ENCODE peak calls at places on chromosomes 7 and 10, in five cellular contexts. L is A673, G is breast epithelium, E is GM23248, K is lower leg skin. F is an unnamed sample.
A peak's percentile ranks its signal among the peaks of the same experiment; 100 is the strongest.

GRCh38 chr10:78974409-78975317 is 94.1 kb upstream of the ZMIZ1 start:
- DNase-seq in L (peak; percentile 84), G (peak; percentile 61), E (peak; percentile 97), K (peak; percentile 89), F (peak; percentile 79)

GRCh38 chr10:127414024-127414423 is 135.1 kb upstream of the NPS start:
- DNase-seq in L (no peak), G (no peak), E (no peak), K (no peak), F (no peak)

GRCh38 chr10:94066411-94066810 is 72.7 kb downstream of the PLCE1 start:
- DNase-seq in L (peak; percentile 49), G (no peak), E (peak; percentile 60), K (no peak), F (no peak)

GRCh38 chr7:55504093-55504859 is 68.0 kb downstream of the VOPP1 start:
- DNase-seq in L (no peak), G (no peak), E (peak; percentile 65), K (no peak), F (no peak)

GRCh38 chr7:1268866-1269265 is 36.2 kb downstream of the UNCX start:
- DNase-seq in L (no peak), G (no peak), E (no peak), K (no peak), F (no peak)

GRCh38 chr10:14093735-14094484 is 236.8 kb downstream of the FRMD4A start:
- DNase-seq in L (peak; percentile 25), G (no peak), E (peak; percentile 74), K (no peak), F (no peak)

GRCh38 chr10:32960022-32960421 is 2.0 kb upstream of the ITGB1 start:
- DNase-seq in L (no peak), G (no peak), E (no peak), K (no peak), F (no peak)

GRCh38 chr10:102670871-102671434 is 26.7 kb downstream of the TRIM8 start:
- DNase-seq in L (no peak), G (no peak), E (no peak), K (no peak), F (no peak)

GRCh38 chr10:8726087-8726486 is 671.6 kb downstream of the GATA3 start:
- DNase-seq in L (no peak), G (no peak), E (no peak), K (no peak), F (no peak)

GRCh38 chr7:96740130-96740529 is 30.5 kb upstream of the SEM1 start:
- DNase-seq in L (no peak), G (no peak), E (no peak), K (no peak), F (no peak)

GRCh38 chr10:70053896-70054641 is 1.4 kb downstream of the MACROH2A2 start:
- DNase-seq in L (peak; percentile 77), G (no peak), E (no peak), K (no peak), F (no peak)

GRCh38 chr7:96080021-96080420 is 241.9 kb downstream of the SLC25A13 start:
- DNase-seq in L (peak; percentile 70), G (no peak), E (no peak), K (no peak), F (no peak)

GRCh38 chr7:151081170-151082101 is 827 bp upstream of the FASTK start:
- DNase-seq in L (no peak), G (no peak), E (peak; percentile 68), K (no peak), F (no peak)

GRCh38 chr10:43980715-43981114 is 332.0 kb upstream of the ZNF32 start:
- DNase-seq in L (no peak), G (no peak), E (no peak), K (no peak), F (no peak)

GRCh38 chr10:13167568-13167967 is 6.2 kb downstream of the MCM10 start:
- DNase-seq in L (no peak), G (no peak), E (no peak), K (no peak), F (no peak)

GRCh38 chr10:102225646-102226541 is at the start of gene ELOVL3:
- DNase-seq in L (peak; percentile 96), G (peak; percentile 90), E (peak; percentile 97), K (peak; percentile 92), F (peak; percentile 94)

GRCh38 chr10:43202657-43203490 is 64.0 kb downstream of the RASGEF1A start:
- DNase-seq in L (no peak), G (peak; percentile 13), E (peak; percentile 41), K (no peak), F (no peak)

GRCh38 chr7:146557971-146558469 is 441.4 kb downstream of the CNTNAP2 start:
- DNase-seq in L (no peak), G (no peak), E (no peak), K (no peak), F (no peak)

GRCh38 chr10:38038107-38038931 is 27.8 kb downstream of the ZNF33A start:
- DNase-seq in L (no peak), G (no peak), E (no peak), K (no peak), F (no peak)

GRCh38 chr7:1360521-1360971 is 98.7 kb downstream of the MICALL2 start:
- DNase-seq in L (no peak), G (no peak), E (no peak), K (no peak), F (no peak)

GRCh38 chr10:80158598-80159127 is 26.1 kb downstream of the PLAC9 start:
- DNase-seq in L (peak; percentile 99), G (peak; percentile 72), E (peak; percentile 96), K (peak; percentile 91), F (peak; percentile 97)

GRCh38 chr10:79353000-79353406 is 5.7 kb downstream of the PPIF start:
- DNase-seq in L (no peak), G (no peak), E (no peak), K (no peak), F (no peak)

GRCh38 chr10:128211064-128211504 is 84.9 kb upstream of the MKI67 start:
- DNase-seq in L (no peak), G (no peak), E (no peak), K (no peak), F (no peak)

GRCh38 chr10:76581685-76582084 is 1055.9 kb downstream of the KCNMA1 start:
- DNase-seq in L (no peak), G (no peak), E (no peak), K (no peak), F (no peak)

GRCh38 chr10:112374724-112375541 is 1.0 kb downstream of the ACSL5 start:
- DNase-seq in L (peak; percentile 22), G (no peak), E (peak; percentile 22), K (no peak), F (no peak)

GRCh38 chr7:77903597-77903996 is 105.0 kb downstream of the PHTF2 start:
- DNase-seq in L (peak; percentile 23), G (no peak), E (peak; percentile 24), K (no peak), F (no peak)

GRCh38 chr7:36301914-36302771 is 87.5 kb upstream of the ANLN start:
- DNase-seq in L (peak; percentile 94), G (no peak), E (no peak), K (no peak), F (peak; percentile 61)

GRCh38 chr10:62587011-62587410 is 212.8 kb downstream of the ZNF365 start:
- DNase-seq in L (no peak), G (no peak), E (peak; percentile 33), K (no peak), F (no peak)

GRCh38 chr10:131703941-131704340 is 196.9 kb upstream of the PPP2R2D start:
- DNase-seq in L (no peak), G (no peak), E (no peak), K (no peak), F (no peak)

GRCh38 chr7:44494960-44495359 is 4.5 kb upstream of the NUDCD3 start:
- DNase-seq in L (no peak), G (no peak), E (no peak), K (no peak), F (no peak)

GRCh38 chr10:30662809-30663208 is 33.3 kb upstream of the LYZL2 start:
- DNase-seq in L (no peak), G (no peak), E (no peak), K (no peak), F (no peak)
- H3K4me3 ChIP-seq in L (no peak overlapping the region), G (no peak overlapping the region), E (no peak overlapping the region), K (no peak overlapping the region), F (no peak overlapping the region)

GRCh38 chr10:71836594-71836970 is 14.5 kb downstream of the PSAP start:
- DNase-seq in L (no peak), G (no peak), E (no peak), K (no peak), F (no peak)
- H3K4me3 ChIP-seq in L (no peak overlapping the region), G (no peak overlapping the region), E (no peak overlapping the region), K (no peak overlapping the region), F (no peak overlapping the region)

GRCh38 chr7:91345449-91345848 is 81.2 kb downstream of the FZD1 start:
- DNase-seq in L (no peak), G (no peak), E (no peak), K (no peak), F (no peak)

GRCh38 chr7:91343420-91343819 is 79.2 kb downstream of the FZD1 start:
- DNase-seq in L (no peak), G (no peak), E (no peak), K (no peak), F (no peak)

GRCh38 chr7:91342402-91342801 is 78.2 kb downstream of the FZD1 start:
- DNase-seq in L (no peak), G (no peak), E (no peak), K (no peak), F (no peak)

GRCh38 chr7:91344911-91345310 is 80.7 kb downstream of the FZD1 start:
- DNase-seq in L (no peak), G (no peak), E (no peak), K (no peak), F (no peak)

GRCh38 chr7:91344248-91344647 is 80.0 kb downstream of the FZD1 start:
- DNase-seq in L (no peak), G (no peak), E (no peak), K (no peak), F (no peak)
- H3K4me3 ChIP-seq in L (no peak overlapping the region), G (no peak overlapping the region), E (no peak overlapping the region), K (no peak overlapping the region), F (no peak overlapping the region)

DNA sequence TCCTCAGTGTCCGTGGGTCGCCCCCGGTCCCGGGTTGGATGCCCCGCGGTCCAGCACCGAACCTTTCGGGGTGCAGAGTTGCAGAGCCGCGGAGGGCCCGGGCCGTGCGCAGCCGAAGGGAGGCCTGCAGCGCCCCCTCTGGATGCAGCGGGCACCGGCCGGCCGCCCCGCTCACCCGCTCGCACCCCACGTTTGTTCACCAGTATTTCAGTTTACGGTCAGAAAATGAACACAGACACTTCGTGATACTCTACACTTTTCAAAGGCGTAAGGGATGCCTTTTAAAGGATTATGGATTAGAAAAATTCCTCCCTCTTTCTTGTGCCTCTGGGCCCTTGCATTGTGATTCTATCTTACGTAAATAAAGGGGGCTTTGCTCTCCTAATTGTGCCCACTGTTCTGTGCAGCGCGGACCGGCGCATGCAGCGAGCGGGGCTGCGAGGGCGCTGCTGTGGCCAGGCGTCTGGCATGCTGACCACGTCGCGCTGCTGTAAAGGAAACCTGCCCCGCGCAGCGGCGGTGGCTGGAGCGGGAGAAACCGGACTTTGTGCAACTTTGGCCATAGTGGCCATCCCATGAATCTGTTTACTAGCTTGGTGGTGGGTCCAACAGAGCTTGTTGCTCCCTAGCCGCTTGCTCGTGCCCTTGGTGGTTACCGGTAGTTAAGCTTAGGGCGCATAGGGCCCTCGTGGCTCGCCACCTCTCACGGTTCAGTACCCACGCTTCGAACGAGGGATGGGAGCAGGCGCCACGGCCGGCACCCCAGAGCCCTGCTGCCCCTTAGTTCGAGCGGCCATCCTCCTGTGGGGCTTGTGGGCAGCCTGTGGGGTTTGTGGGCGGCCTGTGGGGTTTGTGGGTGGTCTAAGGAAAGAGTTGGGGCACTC is 755 bp upstream of the MEST start:
- DNase-seq in L (no peak), G (no peak), E (peak; percentile 66), K (no peak), F (no peak)
- H3K4me3 ChIP-seq in L (peak overlapping the region; percentile 56), G (peak overlapping the region; percentile 45), E (peak overlapping the region; percentile 63), K (peak overlapping the region; percentile 5), F (peak overlapping the region; percentile 52)

F was measured in ascending aorta.